ENCODE peak calls at places on chromosomes 11 and 22, in ten cellular contexts. V is PC-3; I is brain microvascular endothelial cell; L is CD4-positive, alpha-beta memory T cell; X is fibroblast of lung; R is heart right ventricle; U is GM12865; W is transverse colon; F is SJCRH30; G is GM23248. O is an unnamed sample.

GRCh38 chr11:113477321-113477720 is 2.1 kb upstream of the DRD2 start:
- DNase-seq in V (no peak), I (no peak), L (no peak), X (no peak), R (no peak), U (peak; percentile 7), W (no peak), F (peak; percentile 78), G (no peak), O (no peak)

GRCh38 chr11:60831501-60832079 is 10.3 kb upstream of the CCDC86 start:
- DNase-seq in V (peak; percentile 94), I (no peak), L (no peak), X (peak; percentile 32), R (no peak), U (peak; percentile 37), W (no peak), F (no peak), G (peak; percentile 56), O (no peak)

GRCh38 chr22:38404419-38404818 is 50.6 kb downstream of the KCNJ4 start:
- DNase-seq in V (no peak), I (no peak), L (no peak), X (no peak), R (no peak), U (no peak), W (no peak), F (no peak), G (no peak), O (no peak)

GRCh38 chr11:2667940-2668339 is 31.9 kb downstream of the KCNQ1OT1 start:
- DNase-seq in V (no peak), I (no peak), L (no peak), X (no peak), R (peak; percentile 0), U (no peak), W (no peak), F (no peak), G (no peak), O (no peak)

GRCh38 chr22:23200896-23201295 is 20.6 kb downstream of the BCR start:
- DNase-seq in V (no peak), I (no peak), L (no peak), X (no peak), R (no peak), U (no peak), W (no peak), F (no peak), G (no peak), O (no peak)

GRCh38 chr11:64237484-64237951 is 3.1 kb downstream of the VEGFB start:
- DNase-seq in V (peak; percentile 95), I (no peak), L (no peak), X (no peak), R (no peak), U (no peak), W (peak; percentile 89), F (no peak), G (no peak), O (no peak)

GRCh38 chr11:77411238-77411637 is 62.7 kb downstream of the PAK1 start:
- DNase-seq in V (no peak), I (peak; percentile 11), L (no peak), X (peak; percentile 31), R (peak; percentile 6), U (peak; percentile 56), W (peak; percentile 38), F (no peak), G (peak; percentile 65), O (peak; percentile 22)

GRCh38 chr11:70326365-70326803 is 55.9 kb downstream of the PPFIA1 start:
- DNase-seq in V (no peak), I (no peak), L (no peak), X (peak; percentile 89), R (peak; percentile 23), U (no peak), W (peak; percentile 27), F (no peak), G (peak; percentile 83), O (peak; percentile 10)

DNA sequence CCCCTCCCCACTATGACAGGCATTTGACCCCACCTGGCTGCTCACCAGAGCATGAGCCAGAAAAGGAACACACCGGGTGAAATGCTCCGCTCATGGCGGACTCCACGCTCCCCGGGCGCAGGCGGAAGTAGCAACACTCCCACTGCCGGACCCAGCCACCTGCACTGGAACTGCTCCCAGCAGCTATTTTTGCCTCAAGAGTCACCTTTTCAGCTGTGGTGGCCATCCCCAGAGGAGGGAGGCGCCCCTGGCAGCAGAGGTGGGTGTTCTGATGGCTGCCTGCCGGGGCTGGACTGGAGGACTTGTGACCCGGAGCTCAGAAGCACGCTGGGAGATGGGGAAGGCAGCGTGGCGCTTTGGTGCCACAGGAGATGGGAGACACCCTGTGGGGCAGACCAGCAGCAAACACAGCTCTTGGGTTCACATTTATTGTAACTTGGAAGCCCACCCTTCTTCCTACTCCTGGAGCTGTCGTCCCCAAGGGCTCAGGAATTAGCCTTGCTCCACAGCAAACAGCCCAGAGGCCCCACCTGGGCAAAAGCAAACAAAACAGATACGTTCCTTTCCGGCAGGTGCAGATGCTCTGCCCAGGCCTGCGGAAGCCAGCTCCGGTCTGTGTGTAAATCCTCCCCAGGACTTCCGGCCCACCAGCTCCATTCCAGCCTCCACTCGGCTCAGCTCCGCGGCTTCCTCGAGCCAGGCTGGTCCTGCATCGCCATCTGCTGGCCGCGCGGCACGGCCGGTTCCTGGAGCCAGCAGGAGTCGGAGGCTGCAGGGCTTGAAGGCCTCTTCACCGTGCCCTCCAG is 3.7 kb downstream of the RPS19BP1 start:
- DNase-seq in V (peak; percentile 86), I (peak; percentile 78), L (peak; percentile 91), X (peak; percentile 94), R (peak; percentile 90), U (peak; percentile 98), W (peak; percentile 95), F (peak; percentile 88), G (peak; percentile 95), O (peak; percentile 86)
- H3K4me3 ChIP-seq in V (peak overlapping the region; percentile 11), I (no peak overlapping the region), L (no peak overlapping the region), X (no peak overlapping the region), R (no peak overlapping the region), U (peak overlapping the region; percentile 72), W (peak overlapping the region; percentile 29), F (no peak overlapping the region), G (no peak overlapping the region), O (peak overlapping the region; percentile 40)

GRCh38 chr22:20436309-20437252 is 1.0 kb downstream of the SCARF2 start:
- DNase-seq in V (no peak), I (no peak), L (peak; percentile 24), X (peak; percentile 29), R (no peak), U (no peak), W (no peak), F (peak; percentile 59), G (peak; percentile 79), O (no peak)

GRCh38 chr22:20438066-20438677 is 547 bp upstream of the SCARF2 start:
- DNase-seq in V (no peak), I (no peak), L (no peak), X (peak; percentile 46), R (no peak), U (no peak), W (no peak), F (no peak), G (peak; percentile 58), O (no peak)

GRCh38 chr22:20435436-20436308 is 2.0 kb downstream of the SCARF2 start:
- DNase-seq in V (no peak), I (no peak), L (no peak), X (no peak), R (no peak), U (no peak), W (no peak), F (no peak), G (no peak), O (no peak)

GRCh38 chr22:20438678-20439492 is 1.3 kb upstream of the SCARF2 start:
- DNase-seq in V (no peak), I (no peak), L (no peak), X (no peak), R (no peak), U (no peak), W (no peak), F (no peak), G (peak; percentile 76), O (no peak)

GRCh38 chr22:20437253-20438065 is at the start of gene SCARF2:
- DNase-seq in V (no peak), I (no peak), L (no peak), X (peak; percentile 57), R (peak; percentile 71), U (no peak), W (peak; percentile 37), F (peak; percentile 65), G (peak; percentile 78), O (no peak)
- H3K4me3 ChIP-seq in V (peak within 1 kb of the TSS; percentile 67), I (peak within 1 kb of the TSS; percentile 79), L (peak within 1 kb of the TSS; percentile 36), X (peak within 1 kb of the TSS; percentile 91), R (peak within 1 kb of the TSS; percentile 71), U (no peak within 1 kb of the TSS), W (peak within 1 kb of the TSS; percentile 62), F (peak within 1 kb of the TSS; percentile 97), G (peak within 1 kb of the TSS; percentile 95), O (peak within 1 kb of the TSS; percentile 57)

GRCh38 chr11:66017354-66017753 is 5.5 kb downstream of the CST6 start:
- DNase-seq in V (no peak), I (no peak), L (no peak), X (no peak), R (no peak), U (no peak), W (no peak), F (no peak), G (no peak), O (no peak)

GRCh38 chr11:66020618-66021357 is 5.5 kb downstream of the CATSPER1 start:
- DNase-seq in V (peak; percentile 93), I (peak; percentile 47), L (no peak), X (peak; percentile 61), R (no peak), U (no peak), W (peak; percentile 29), F (peak; percentile 82), G (peak; percentile 89), O (no peak)

GRCh38 chr11:66026017-66026529 is at the start of gene CATSPER1:
- DNase-seq in V (no peak), I (no peak), L (no peak), X (no peak), R (no peak), U (no peak), W (no peak), F (no peak), G (no peak), O (no peak)

GRCh38 chr11:66020212-66020611 is 6.1 kb downstream of the CATSPER1 start:
- DNase-seq in V (no peak), I (no peak), L (no peak), X (no peak), R (no peak), U (no peak), W (no peak), F (no peak), G (no peak), O (no peak)

GRCh38 chr11:66022401-66023185 is 3.7 kb downstream of the CATSPER1 start:
- DNase-seq in V (peak; percentile 84), I (peak; percentile 30), L (peak; percentile 76), X (peak; percentile 52), R (peak; percentile 65), U (peak; percentile 61), W (peak; percentile 80), F (peak; percentile 86), G (peak; percentile 81), O (peak; percentile 19)
- H3K4me3 ChIP-seq in V (peak overlapping the region; percentile 51), I (peak overlapping the region; percentile 9), L (no peak overlapping the region), X (no peak overlapping the region), R (peak overlapping the region; percentile 17), U (no peak overlapping the region), W (peak overlapping the region; percentile 19), F (no peak overlapping the region), G (peak overlapping the region; percentile 57), O (peak overlapping the region; percentile 21)

GRCh38 chr11:15816270-15816871 is 540.0 kb downstream of the SOX6 start:
- DNase-seq in V (peak; percentile 15), I (peak; percentile 94), L (no peak), X (peak; percentile 96), R (peak; percentile 40), U (no peak), W (peak; percentile 50), F (no peak), G (peak; percentile 74), O (peak; percentile 23)

GRCh38 chr11:15815246-15816209 is 540.8 kb downstream of the SOX6 start:
- DNase-seq in V (no peak), I (no peak), L (no peak), X (peak; percentile 42), R (no peak), U (no peak), W (peak; percentile 14), F (no peak), G (peak; percentile 25), O (no peak)

GRCh38 chr11:15818132-15818842 is 538.1 kb downstream of the SOX6 start:
- DNase-seq in V (no peak), I (no peak), L (no peak), X (no peak), R (peak; percentile 30), U (no peak), W (peak; percentile 41), F (no peak), G (no peak), O (no peak)

GRCh38 chr11:15819679-15820286 is 536.6 kb downstream of the SOX6 start:
- DNase-seq in V (peak; percentile 52), I (peak; percentile 40), L (no peak), X (peak; percentile 49), R (peak; percentile 79), U (peak; percentile 59), W (peak; percentile 87), F (peak; percentile 84), G (peak; percentile 69), O (peak; percentile 64)

DNA sequence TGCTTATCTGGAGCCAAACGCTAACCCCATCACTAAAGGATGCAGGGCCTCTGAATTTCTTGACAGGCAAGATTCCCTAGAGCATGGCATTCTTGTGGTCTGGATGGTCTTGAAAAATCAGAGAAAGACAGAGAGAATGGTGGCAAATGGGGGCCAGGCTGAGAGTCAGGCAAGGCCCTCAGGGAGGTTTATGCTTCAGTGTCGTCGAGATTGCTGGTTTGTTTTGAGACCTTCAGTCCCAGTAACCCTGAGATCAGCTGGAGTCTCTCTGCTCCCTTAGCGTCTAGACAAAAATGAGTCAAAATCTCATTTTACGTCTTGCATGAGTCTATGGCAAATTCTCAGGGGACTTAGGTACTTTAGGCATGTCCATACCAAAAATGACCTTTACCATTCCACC is 539.4 kb downstream of the SOX6 start:
- DNase-seq in V (no peak), I (peak; percentile 69), L (no peak), X (no peak), R (no peak), U (no peak), W (no peak), F (no peak), G (no peak), O (no peak)
- H3K4me3 ChIP-seq in V (no peak overlapping the region), I (no peak overlapping the region), L (no peak overlapping the region), X (no peak overlapping the region), R (no peak overlapping the region), U (no peak overlapping the region), W (no peak overlapping the region), F (no peak overlapping the region), G (no peak overlapping the region), O (no peak overlapping the region)